ENCODE peak calls at places on chromosomes 5 and 9, in five cellular contexts. Z is IMR-90; P is pancreas; I is CD8-positive, alpha-beta memory T cell; V is astrocyte. J is an unnamed sample. For H3K4me1, the result is how much of the 10 kb centered on the place peaks cover.

GRCh38 chr5:157390179-157390923 is 69.7 kb upstream of the NIPAL4 start:
- DNase-seq in V (peak), P (no peak), I (no peak), Z (peak), J (peak)

GRCh38 chr5:73160239-73160671 is 12.7 kb upstream of the TMEM174 start:
- DNase-seq in I (peak), Z (no peak), P (no peak), V (peak), J (no peak)

GRCh38 chr9:4603830-4604229 is 58.3 kb upstream of the PLPP6 start:
- DNase-seq in I (no peak), V (no peak), P (no peak), Z (no peak), J (no peak)

GRCh38 chr5:159730285-159730684 is 186.0 kb upstream of the ADRA1B start:
- DNase-seq in V (no peak), Z (no peak), I (no peak), P (no peak), J (no peak)

GRCh38 chr5:72434781-72435437 is 72.3 kb downstream of the ZNF366 start:
- DNase-seq in Z (no peak), I (no peak), P (no peak), V (no peak), J (no peak)

GRCh38 chr9:90219548-90220118 is 423.0 kb downstream of the DIRAS2 start:
- DNase-seq in I (peak), Z (no peak), P (peak), V (no peak), J (no peak)

GRCh38 chr5:10874561-10874960 is 113.5 kb upstream of the DAP start:
- DNase-seq in P (no peak), V (no peak), Z (no peak), I (no peak), J (no peak)

GRCh38 chr9:21677834-21678233 is 124.6 kb upstream of the MTAP start:
- DNase-seq in I (no peak), P (no peak), Z (peak), V (peak), J (no peak)

GRCh38 chr5:627840-628239 is 15.7 kb downstream of the CEP72 start:
- DNase-seq in V (no peak), P (no peak), Z (no peak), I (no peak), J (no peak)

GRCh38 chr9:133937120-133937519 is 55.0 kb downstream of the VAV2 start:
- DNase-seq in P (no peak), V (peak), I (no peak), Z (no peak), J (no peak)

GRCh38 chr5:72041643-72042042 is 65.6 kb upstream of the MAP1B start:
- DNase-seq in P (no peak), V (no peak), Z (no peak), I (no peak), J (no peak)

GRCh38 chr9:128553695-128554094 is 1.3 kb downstream of the SPTAN1 start:
- DNase-seq in V (peak), Z (peak), I (no peak), P (no peak), J (no peak)

GRCh38 chr9:94511134-94511942 is 43.5 kb upstream of the PCAT7 start:
- DNase-seq in V (no peak), P (no peak), Z (no peak), I (no peak), J (no peak)

GRCh38 chr9:134492281-134492691 is 149.3 kb upstream of the COL5A1 start:
- DNase-seq in V (peak), P (no peak), I (no peak), Z (peak), J (no peak)

GRCh38 chr9:26244661-26245060 is 566.4 kb upstream of the TUSC1 start:
- DNase-seq in Z (no peak), I (no peak), V (no peak), P (no peak), J (no peak)

GRCh38 chr5:2492476-2492875 is 259.0 kb downstream of the IRX2 start:
- DNase-seq in P (no peak), I (no peak), V (no peak), Z (no peak), J (no peak)

GRCh38 chr5:52269853-52270252 is 517.9 kb upstream of the ITGA1 start:
- DNase-seq in I (no peak), V (no peak), Z (no peak), P (no peak), J (no peak)

GRCh38 chr9:88653926-88654325 is 118.9 kb downstream of the NXNL2 start:
- DNase-seq in I (no peak), V (peak), Z (peak), P (no peak), J (no peak)

GRCh38 chr9:112866662-112867274 is 23.9 kb downstream of the SLC46A2 start:
- DNase-seq in P (no peak), Z (peak), I (no peak), V (no peak), J (no peak)

DNA sequence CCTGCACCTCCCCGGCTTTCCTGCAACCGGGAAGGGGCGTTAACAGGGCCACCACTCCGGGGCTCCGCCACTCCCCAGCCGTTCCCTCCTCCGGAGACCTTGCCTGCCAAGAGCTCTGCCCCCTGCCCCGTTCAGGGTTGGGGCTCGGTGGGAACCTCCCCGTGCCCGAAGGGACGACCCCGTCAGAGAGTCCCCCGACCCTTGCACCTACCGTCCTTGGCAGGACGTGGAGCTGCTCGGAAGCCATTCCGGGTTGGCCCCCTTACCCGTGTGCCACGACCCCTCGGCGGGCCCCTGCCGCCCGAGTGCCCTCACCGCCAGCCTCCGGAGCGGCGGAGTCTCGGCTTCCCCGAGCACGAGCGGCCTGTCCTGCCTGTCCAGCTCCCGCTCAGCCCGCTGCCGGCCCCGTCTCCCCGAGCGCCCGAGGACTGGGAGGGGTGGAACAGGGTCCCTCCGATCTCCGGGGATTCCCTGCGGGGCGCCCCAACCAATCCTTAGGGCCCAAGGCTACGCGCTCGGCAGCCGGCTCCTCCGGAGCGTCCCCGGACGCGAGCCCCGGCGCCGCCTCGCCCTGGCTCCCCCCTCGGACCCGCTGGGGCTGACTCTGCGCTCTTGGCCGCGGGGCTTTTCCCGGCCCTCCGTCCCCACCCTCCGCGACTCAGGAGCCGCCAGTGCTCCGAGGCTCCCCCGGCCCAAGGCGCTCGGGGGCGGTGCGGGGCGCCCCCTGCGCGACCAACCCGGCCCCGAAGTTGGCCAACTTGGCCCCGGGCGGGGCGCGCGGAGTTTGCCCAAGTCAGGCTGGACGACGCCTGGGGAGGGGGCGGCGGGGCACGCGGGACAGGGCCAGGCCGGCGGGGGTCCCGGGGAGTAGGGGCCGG is 721 bp downstream of the ADAMTS2 start:
- DNase-seq in I (no peak), V (no peak), Z (peak), P (no peak), J (no peak)
- H3K27ac ChIP-seq in I (no peak), V (no peak), Z (peak), P (no peak), J (no peak)

GRCh38 chr9:33162721-33163311 is 4.3 kb downstream of the B4GALT1 start:
- DNase-seq in P (no peak), Z (peak), V (peak), I (no peak), J (no peak)

GRCh38 chr9:33163433-33164137 is 3.6 kb downstream of the B4GALT1 start:
- DNase-seq in I (no peak), Z (no peak), P (no peak), V (no peak), J (no peak)

GRCh38 chr9:33166263-33167083 is 663 bp downstream of the B4GALT1 start:
- DNase-seq in I (peak), V (no peak), Z (no peak), P (no peak), J (no peak)

GRCh38 chr9:33165263-33166151 is 1.6 kb downstream of the B4GALT1 start:
- DNase-seq in V (peak), P (no peak), Z (peak), I (peak), J (no peak)

DNA sequence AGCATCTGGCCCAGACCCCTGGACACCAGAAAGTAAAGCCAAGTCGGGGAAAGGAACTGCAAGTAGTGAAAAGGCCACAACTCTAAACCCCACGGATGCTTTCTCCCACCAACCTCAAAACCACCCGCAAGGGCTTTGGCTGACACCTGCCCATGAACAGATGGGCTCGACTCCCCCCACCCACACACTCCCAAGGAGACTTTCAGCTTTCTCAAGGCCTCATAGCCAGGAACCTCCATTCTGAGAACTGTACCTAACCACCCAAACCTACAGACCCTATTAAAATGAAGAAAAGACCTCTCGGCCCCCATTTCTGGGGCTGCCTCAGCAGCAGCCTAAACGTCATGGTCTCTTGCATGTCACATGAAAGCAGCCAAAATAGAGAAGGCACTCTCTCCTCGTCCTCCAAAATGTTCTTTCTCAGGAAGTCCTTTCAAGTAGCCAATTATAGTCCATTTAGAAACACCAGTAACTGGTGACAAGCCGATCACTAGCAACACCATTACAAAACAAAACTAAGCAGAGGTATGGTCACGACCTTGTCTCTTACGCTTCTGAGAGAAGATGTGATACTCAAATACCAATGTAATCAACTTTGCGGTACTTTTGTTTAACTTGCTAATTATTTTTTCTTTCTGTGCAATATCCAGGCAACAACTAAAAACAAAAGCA is 2.9 kb downstream of the B4GALT1 start:
- DNase-seq in P (no peak), I (no peak), V (no peak), Z (no peak), J (no peak)
- H3K4me1 ChIP-seq in P (under half), I (half or more), V (half or more), Z (under half), J (half or more)

GRCh38 chr9:101585740-101586139 is 9.0 kb downstream of the PPP3R2 start:
- DNase-seq in V (no peak), I (no peak), Z (no peak), P (no peak), J (no peak)
- H3K27ac ChIP-seq in V (no peak), I (no peak), Z (no peak), P (no peak), J (no peak)

GRCh38 chr5:172864161-172864560 is 30.1 kb downstream of the ERGIC1 start:
- DNase-seq in I (no peak), Z (no peak), P (no peak), V (no peak), J (no peak)
- H3K4me1 ChIP-seq in I (under half), Z (under half), P (under half), V (under half), J (under half)

DNA sequence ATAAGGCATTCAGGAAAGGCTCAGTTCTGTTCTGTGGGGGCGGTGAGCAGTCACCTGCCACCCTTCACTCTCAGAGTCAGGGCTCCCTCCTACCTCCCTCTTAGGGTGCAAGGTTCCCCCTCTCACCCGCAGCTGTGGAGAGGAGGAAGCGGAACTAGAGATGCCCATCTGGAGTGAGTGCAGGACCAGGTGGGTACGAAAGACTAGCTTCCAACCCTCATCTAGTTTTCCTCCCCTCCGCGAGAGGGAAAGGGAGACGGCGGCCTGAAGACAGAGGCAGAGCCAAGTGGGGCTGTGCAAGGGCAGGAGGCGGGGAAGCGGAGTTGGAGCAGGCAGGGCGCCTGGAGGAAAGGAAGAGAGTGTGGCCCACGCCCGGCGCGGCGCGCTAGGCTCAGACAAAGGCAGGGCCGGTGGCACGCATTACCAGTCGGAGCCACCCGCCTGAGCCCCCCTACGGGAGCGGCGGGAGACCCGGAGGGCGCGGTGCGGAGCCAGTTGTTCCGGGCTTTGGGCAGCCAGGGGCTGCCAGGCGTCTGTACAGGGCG is 7.3 kb downstream of the PRR7 start:
- DNase-seq in I (no peak), P (no peak), Z (no peak), V (no peak), J (no peak)
- H3K27ac ChIP-seq in I (no peak), P (no peak), Z (no peak), V (no peak), J (peak)